ENCODE peak calls at places on chromosomes 6 and 20, in six cellular contexts. O is fibroblast of lung; U is stimulated activated CD4-positive, alpha-beta T cell treated with anti-CD3 and anti-CD28 coated beads, Interleukin-2, amount 100 ng/mL, for 48 hours; A is stimulated activated CD8-positive, alpha-beta memory T cell treated with anti-CD3 and anti-CD28 coated beads, Interleukin-2, amount 100 ng/mL, for 48 hours; E is HTR-8/SVneo; J is IMR-90. R is an unnamed sample.

GRCh38 chr20:37128803-37129202 is 33.0 kb upstream of the RBL1 start:
- DNase-seq in O (no peak), U (no peak), A (no peak), E (no peak), J (no peak), R (no peak)

GRCh38 chr6:30776361-30777223 is 32.2 kb upstream of the IER3 start:
- DNase-seq in O (no peak), U (no peak), A (no peak), E (no peak), J (no peak), R (no peak)

GRCh38 chr6:149273318-149273717 is 44.2 kb upstream of the TAB2 start:
- DNase-seq in O (no peak), U (no peak), A (no peak), E (no peak), J (no peak), R (no peak)

GRCh38 chr20:40017765-40018164 is 671.3 kb downstream of the MAFB start:
- DNase-seq in O (no peak), U (no peak), A (no peak), E (no peak), J (no peak), R (no peak)

GRCh38 chr6:77180367-77180766 is 282.9 kb downstream of the HTR1B start:
- DNase-seq in O (no peak), U (no peak), A (no peak), E (no peak), J (peak), R (no peak)

GRCh38 chr6:161128680-161129196 is 137.2 kb downstream of the MAP3K4 start:
- DNase-seq in O (peak), U (peak), A (no peak), E (no peak), J (peak), R (no peak)

GRCh38 chr20:59055302-59055701 is 12.7 kb upstream of the PRELID3B start:
- DNase-seq in O (peak), U (no peak), A (no peak), E (no peak), J (peak), R (no peak)

GRCh38 chr6:111013144-111013905 is 31.5 kb downstream of the RPF2 start:
- DNase-seq in O (no peak), U (no peak), A (no peak), E (no peak), J (peak), R (no peak)

GRCh38 chr6:43746613-43747101 is 23.4 kb upstream of the VEGFA start:
- DNase-seq in O (no peak), U (no peak), A (no peak), E (no peak), J (no peak), R (no peak)

GRCh38 chr6:93079061-93079460 is 340.3 kb downstream of the EPHA7 start:
- DNase-seq in O (no peak), U (no peak), A (no peak), E (no peak), J (no peak), R (no peak)

GRCh38 chr20:33693741-33694645 is 7.8 kb upstream of the E2F1 start:
- DNase-seq in O (no peak), U (no peak), A (no peak), E (no peak), J (no peak), R (no peak)

GRCh38 chr6:170074435-170074834 is 216.4 kb downstream of the DLL1 start:
- DNase-seq in O (no peak), U (no peak), A (no peak), E (no peak), J (no peak), R (no peak)

GRCh38 chr6:53593001-53593488 is 48.1 kb upstream of the GCLC start:
- DNase-seq in O (peak), U (no peak), A (no peak), E (no peak), J (peak), R (no peak)

GRCh38 chr6:38871745-38872568 is 156.8 kb downstream of the DNAH8 start:
- DNase-seq in O (peak), U (peak), A (peak), E (peak), J (peak), R (peak)

GRCh38 chr6:55100729-55101128 is 73.6 kb upstream of the HCRTR2 start:
- DNase-seq in O (no peak), U (no peak), A (no peak), E (no peak), J (no peak), R (no peak)

GRCh38 chr6:43299338-43300293 is 1.6 kb downstream of the SLC22A7 start:
- DNase-seq in O (no peak), U (no peak), A (no peak), E (no peak), J (no peak), R (no peak)

GRCh38 chr20:53020834-53021233 is 48.7 kb downstream of the TSHZ2 start:
- DNase-seq in O (no peak), U (no peak), A (no peak), E (no peak), J (no peak), R (no peak)

GRCh38 chr20:34675993-34676641 is 775 bp downstream of the PIGU start:
- DNase-seq in O (no peak), U (no peak), A (no peak), E (no peak), J (no peak), R (no peak)

GRCh38 chr20:50356522-50356880 is 153.7 kb upstream of the PTPN1 start:
- DNase-seq in O (no peak), U (no peak), A (no peak), E (no peak), J (no peak), R (peak)